ENCODE peak calls at places on chromosomes 4 and X, in seven cellular contexts. E, S, G, I, P, T and J are unnamed samples.

GRCh38 chr4:156598138-156598681 is 373.4 kb downstream of the PDGFC start:
- DNase-seq in T (no peak), I (no peak), P (no peak), G (no peak), S (peak), E (peak), J (no peak)

GRCh38 chrX:94256396-94256795 is 582.4 kb downstream of the FAM133A start:
- DNase-seq in S (no peak), G (no peak), T (peak), E (no peak), P (no peak), I (no peak), J (no peak)

GRCh38 chr4:19944806-19945205 is 306.9 kb upstream of the SLIT2 start:
- DNase-seq in S (no peak), E (no peak), P (no peak), T (peak), I (no peak), G (no peak), J (peak)

GRCh38 chr4:166422475-166422874 is 549.4 kb downstream of the TLL1 start:
- DNase-seq in E (peak), G (no peak), T (no peak), I (peak), P (no peak), S (peak), J (no peak)

GRCh38 chr4:38914859-38915258 is 47.3 kb downstream of the FAM114A1 start:
- DNase-seq in T (no peak), G (no peak), I (no peak), P (no peak), E (no peak), S (no peak), J (no peak)

GRCh38 chr4:183591301-183591700 is 67.7 kb downstream of the RWDD4 start:
- DNase-seq in I (no peak), E (peak), T (no peak), P (no peak), G (no peak), S (no peak), J (no peak)

GRCh38 chr4:7195546-7196282 is 3.4 kb downstream of the SORCS2 start:
- DNase-seq in I (no peak), G (no peak), T (no peak), S (no peak), P (no peak), E (no peak), J (no peak)

GRCh38 chrX:21745756-21746155 is 12.2 kb downstream of the SMPX start:
- DNase-seq in I (no peak), S (no peak), G (no peak), T (peak), E (peak), P (peak), J (peak)

GRCh38 chrX:29490606-29491005 is 724.8 kb upstream of the MAGEB2 start:
- DNase-seq in G (no peak), T (no peak), E (no peak), S (no peak), I (no peak), P (no peak), J (no peak)

GRCh38 chr4:107647591-107647990 is 72.4 kb downstream of the PAPSS1 start:
- DNase-seq in E (no peak), I (peak), G (no peak), P (no peak), T (no peak), S (no peak), J (no peak)

GRCh38 chr4:69133993-69134392 is 37.7 kb downstream of the UGT2B7 start:
- DNase-seq in G (no peak), E (no peak), T (no peak), I (no peak), P (no peak), S (no peak), J (no peak)

GRCh38 chr4:15197005-15197404 is 194.7 kb downstream of the CPEB2 start:
- DNase-seq in E (peak), I (peak), G (no peak), T (no peak), P (no peak), S (peak), J (peak)

GRCh38 chr4:124713213-124713592 is 671 bp upstream of the ANKRD50 start:
- DNase-seq in G (peak), T (peak), P (no peak), E (peak), S (peak), I (peak), J (peak)

GRCh38 chrX:141278306-141278705 is 36.0 kb upstream of the SPANXC start:
- DNase-seq in E (peak), S (peak), I (no peak), T (no peak), P (no peak), G (no peak), J (no peak)

GRCh38 chr4:45646885-45647598 is 476.8 kb downstream of the GABRG1 start:
- DNase-seq in S (no peak), G (no peak), E (no peak), I (no peak), T (no peak), P (no peak), J (no peak)

GRCh38 chr4:42710761-42711160 is 53.9 kb upstream of the ATP8A1 start:
- DNase-seq in S (no peak), E (no peak), G (no peak), I (no peak), P (no peak), T (no peak), J (no peak)

GRCh38 chr4:38075370-38076152 is 115.4 kb downstream of the PTTG2 start:
- DNase-seq in P (no peak), E (peak), T (no peak), S (peak), G (no peak), I (no peak), J (no peak)

GRCh38 chr4:3644849-3645627 is 112.8 kb upstream of the LRPAP1 start:
- DNase-seq in G (no peak), S (peak), P (no peak), I (no peak), T (no peak), E (no peak), J (no peak)

GRCh38 chrX:141341341-141341740 is 99.0 kb upstream of the SPANXC start:
- DNase-seq in S (peak), E (peak), I (peak), G (no peak), T (no peak), P (no peak), J (peak)

GRCh38 chrX:136048446-136048845 is 63.2 kb downstream of the SLC9A6 start:
- DNase-seq in E (no peak), I (no peak), G (no peak), S (no peak), P (no peak), T (no peak), J (no peak)

GRCh38 chrX:134679226-134679625 is 21.0 kb upstream of the PLAC1 start:
- DNase-seq in S (no peak), I (peak), P (no peak), T (no peak), G (no peak), E (peak), J (no peak)

GRCh38 chrX:21700967-21701366 is 42.8 kb upstream of the KLHL34 start:
- DNase-seq in P (no peak), T (no peak), S (no peak), E (peak), I (no peak), G (no peak), J (no peak)

GRCh38 chr4:88211473-88212252 is 53.2 kb upstream of the ABCG2 start:
- DNase-seq in S (peak), G (peak), P (peak), T (peak), I (no peak), E (peak), J (peak)

GRCh38 chr4:52799813-52800212 is 48.6 kb upstream of the ERVMER34-1 start:
- DNase-seq in G (no peak), S (no peak), E (no peak), P (no peak), I (no peak), T (no peak), J (no peak)

GRCh38 chr4:7811536-7812190 is 128.0 kb downstream of the AFAP1 start:
- DNase-seq in E (peak), T (no peak), I (no peak), P (no peak), S (peak), G (no peak), J (no peak)

GRCh38 chr4:6943012-6943869 is 33.6 kb downstream of the TBC1D14 start:
- DNase-seq in E (no peak), G (no peak), I (no peak), P (no peak), T (no peak), S (no peak), J (no peak)

GRCh38 chrX:13167444-13168207 is 123.2 kb upstream of the FAM9C start:
- DNase-seq in E (no peak), I (no peak), S (no peak), T (peak), P (no peak), G (no peak), J (no peak)

GRCh38 chrX:101485212-101486064 is at the start of gene ARMCX4:
- DNase-seq in E (peak), P (no peak), S (peak), G (no peak), T (peak), I (peak), J (peak)

GRCh38 chrX:107632291-107632690 is 4.0 kb downstream of the PRPS1 start:
- DNase-seq in S (no peak), I (no peak), G (no peak), T (no peak), P (no peak), E (no peak), J (peak)

GRCh38 chrX:107683931-107684330 is 55.6 kb downstream of the PRPS1 start:
- DNase-seq in E (no peak), P (no peak), G (no peak), I (no peak), S (no peak), T (no peak), J (no peak)

GRCh38 chr4:77036206-77036605 is 39.6 kb downstream of the CCNI start:
- DNase-seq in T (no peak), G (no peak), S (peak), P (no peak), E (peak), I (peak), J (no peak)

GRCh38 chr4:157912212-157912611 is 260.6 kb downstream of the GASK1B start:
- DNase-seq in S (no peak), G (no peak), T (no peak), I (no peak), P (no peak), E (no peak), J (no peak)

GRCh38 chrX:41177297-41177696 is 92.1 kb downstream of the USP9X start:
- DNase-seq in I (no peak), S (no peak), P (no peak), G (no peak), E (no peak), T (no peak), J (no peak)

GRCh38 chr4:15898902-15899301 is 39.6 kb downstream of the FGFBP1 start:
- DNase-seq in G (no peak), E (no peak), I (no peak), S (no peak), T (no peak), P (no peak), J (no peak)

GRCh38 chr4:45043916-45044315 is 317.6 kb upstream of the GNPDA2 start:
- DNase-seq in T (no peak), E (no peak), S (no peak), I (no peak), P (no peak), G (no peak), J (peak)

GRCh38 chr4:25345880-25346279 is 31.2 kb upstream of the ANAPC4 start:
- DNase-seq in I (no peak), G (no peak), P (no peak), E (no peak), S (no peak), T (no peak), J (no peak)

GRCh38 chr4:16337936-16338335 is 111.7 kb upstream of the TAPT1 start:
- DNase-seq in I (no peak), P (no peak), S (no peak), T (no peak), G (no peak), E (peak), J (no peak)